ENCODE peak calls at places on chromosomes 5 and 9, in nine cellular contexts. R, J, L, H, Q, X, U, P and S are unnamed samples.

GRCh38 chr5:156543348-156543747 is 216.4 kb downstream of the SGCD start:
- DNase-seq in R (no peak), H (no peak), Q (no peak), P (no peak), J (no peak), L (no peak), X (no peak), U (no peak), S (no peak)

GRCh38 chr5:174319551-174319950 is 274.0 kb downstream of the NSG2 start:
- DNase-seq in H (no peak), U (no peak), J (no peak), L (no peak), R (no peak), X (no peak), Q (no peak), P (no peak), S (no peak)

GRCh38 chr5:135462304-135462703 is 10.2 kb upstream of the TIFAB start:
- DNase-seq in U (no peak), L (peak; percentile 47), H (peak; percentile 7), J (peak; percentile 72), Q (peak; percentile 46), P (no peak), X (peak; percentile 75), R (peak; percentile 62), S (peak; percentile 68)

GRCh38 chr5:53642006-53642405 is 81.6 kb downstream of the NDUFS4 start:
- DNase-seq in J (no peak), R (no peak), X (no peak), H (no peak), U (no peak), L (no peak), P (no peak), Q (no peak), S (peak; percentile 20)

GRCh38 chr5:117249086-117249815 is 674.6 kb upstream of the SEMA6A start:
- DNase-seq in U (no peak), P (no peak), Q (no peak), J (no peak), H (no peak), R (no peak), L (no peak), X (no peak), S (no peak)

GRCh38 chr9:128722380-128723351 is 1.3 kb downstream of the ZDHHC12 start:
- DNase-seq in P (no peak), X (no peak), J (no peak), Q (no peak), U (no peak), L (no peak), H (no peak), R (no peak), S (no peak)

GRCh38 chr9:71302776-71303175 is 181.4 kb upstream of the TRPM3 start:
- DNase-seq in P (no peak), R (no peak), X (no peak), U (no peak), J (no peak), Q (no peak), H (no peak), L (no peak), S (peak; percentile 30)

GRCh38 chr5:78320461-78320860 is 26.0 kb upstream of the AP3B1 start:
- DNase-seq in R (no peak), X (peak; percentile 18), H (no peak), U (no peak), L (no peak), Q (no peak), J (no peak), P (no peak), S (peak; percentile 43)

GRCh38 chr5:125668904-125669303 is 754.3 kb upstream of the GRAMD2B start:
- DNase-seq in R (peak; percentile 89), H (no peak), P (no peak), L (no peak), J (no peak), U (no peak), X (no peak), Q (peak; percentile 48), S (no peak)

GRCh38 chr9:37650873-37651768 is at the start of gene FRMPD1:
- DNase-seq in P (peak; percentile 43), Q (no peak), U (peak; percentile 14), X (peak; percentile 18), L (no peak), R (peak; percentile 53), H (peak; percentile 39), J (peak; percentile 15), S (peak; percentile 93)

GRCh38 chr5:146662229-146662628 is 146.2 kb upstream of the GPR151 start:
- DNase-seq in H (no peak), U (no peak), X (no peak), Q (no peak), P (no peak), J (no peak), L (no peak), R (no peak), S (peak; percentile 17)

GRCh38 chr5:142981886-142982820 is 212.0 kb downstream of the ARHGAP26 start:
- DNase-seq in J (peak; percentile 40), H (no peak), L (peak; percentile 74), P (no peak), X (peak; percentile 30), Q (peak; percentile 96), U (peak; percentile 73), R (no peak), S (peak; percentile 64)

GRCh38 chr5:137710086-137710485 is 25.8 kb downstream of the KLHL3 start:
- DNase-seq in H (no peak), U (no peak), P (no peak), Q (no peak), X (no peak), J (no peak), R (no peak), L (no peak), S (no peak)

GRCh38 chr9:8651126-8651525 is 851.5 kb upstream of the DMAC1 start:
- DNase-seq in H (no peak), R (no peak), J (no peak), Q (no peak), L (no peak), P (no peak), U (no peak), X (no peak), S (no peak)